ENCODE peak calls at places on chromosomes 4 and X, in six cellular contexts. N is ELR, D is tibial nerve, Z is fibroblast of the aortic adventitia, G is activated T-cell treated with anti-CD3 and anti-CD28 coated beads for 24 hours, V is astrocyte. P is an unnamed sample.

GRCh38 chrX:149521438-149521837 is 16.3 kb upstream of the IDS start:
- DNase-seq in D (no peak), Z (no peak), V (no peak), G (no peak), N (no peak), P (no peak)

GRCh38 chr4:2301221-2301642 is 39.3 kb upstream of the MXD4 start:
- DNase-seq in Z (no peak), N (no peak), G (no peak), D (no peak), V (no peak), P (no peak)

GRCh38 chr4:1187182-1187581 is 14.8 kb upstream of the SPON2 start:
- DNase-seq in Z (no peak), G (no peak), D (no peak), N (no peak), V (no peak), P (peak; percentile 14)

GRCh38 chr4:117640836-117641235 is 393.4 kb upstream of the NDST3 start:
- DNase-seq in Z (no peak), N (no peak), D (no peak), V (no peak), G (no peak), P (no peak)

GRCh38 chr4:187606581-187606980 is 389.0 kb upstream of the ZFP42 start:
- DNase-seq in N (peak; percentile 68), Z (peak; percentile 14), D (peak; percentile 25), V (peak; percentile 13), G (no peak), P (peak; percentile 71)

GRCh38 chrX:110026099-110026844 is 23.4 kb downstream of the TMEM164 start:
- DNase-seq in G (no peak), V (peak; percentile 65), N (no peak), Z (peak; percentile 40), D (no peak), P (no peak)

GRCh38 chrX:124737771-124738170 is 391.4 kb downstream of the SH2D1A start:
- DNase-seq in G (no peak), N (no peak), Z (no peak), D (no peak), V (no peak), P (no peak)

GRCh38 chr4:1374706-1375045 is 27.7 kb downstream of the UVSSA start:
- DNase-seq in D (no peak), Z (no peak), N (no peak), G (no peak), V (no peak), P (no peak)

GRCh38 chrX:137792214-137792613 is 226.3 kb downstream of the ZIC3 start:
- DNase-seq in Z (no peak), G (no peak), D (no peak), N (no peak), V (no peak), P (no peak)

GRCh38 chrX:16946971-16947562 is 609 bp downstream of the REPS2 start:
- DNase-seq in Z (no peak), G (no peak), D (no peak), V (no peak), N (no peak), P (no peak)

GRCh38 chr4:132540797-132541196 is 608.3 kb upstream of the PCDH10 start:
- DNase-seq in Z (no peak), N (no peak), V (no peak), G (no peak), D (no peak), P (no peak)

GRCh38 chr4:47490550-47490949 is 5.5 kb downstream of the ATP10D start:
- DNase-seq in G (no peak), N (peak; percentile 59), D (no peak), Z (peak; percentile 40), V (peak; percentile 31), P (peak; percentile 79)

GRCh38 chr4:2081540-2081939 is 22.4 kb downstream of the NAT8L start:
- DNase-seq in D (no peak), V (no peak), Z (no peak), N (no peak), G (no peak), P (no peak)

GRCh38 chr4:7826176-7826908 is 113.3 kb downstream of the AFAP1 start:
- DNase-seq in Z (no peak), N (no peak), V (no peak), D (no peak), G (no peak), P (no peak)

GRCh38 chrX:130106071-130106470 is 4.2 kb downstream of the ELF4 start:
- DNase-seq in Z (peak; percentile 30), G (no peak), N (no peak), D (no peak), V (no peak), P (no peak)

GRCh38 chrX:23855569-23855968 is 52.2 kb downstream of the APOO start:
- DNase-seq in D (no peak), Z (no peak), V (no peak), G (no peak), N (no peak), P (no peak)

GRCh38 chr4:86898562-86898961 is 6.3 kb upstream of the C4orf36 start:
- DNase-seq in Z (no peak), V (no peak), G (no peak), N (no peak), D (no peak), P (no peak)

GRCh38 chr4:177442623-177443155 is 452 bp upstream of the AGA start:
- DNase-seq in V (no peak), G (peak; percentile 6), Z (no peak), N (peak; percentile 10), D (peak; percentile 12), P (peak; percentile 26)

GRCh38 chrX:29024813-29025342 is 437.6 kb downstream of the IL1RAPL1 start:
- DNase-seq in N (no peak), G (no peak), V (no peak), Z (no peak), D (no peak), P (no peak)

GRCh38 chrX:4579999-4580398 is 866.5 kb upstream of the PRKX start:
- DNase-seq in Z (no peak), N (no peak), G (no peak), D (no peak), V (no peak), P (no peak)

GRCh38 chrX:138775501-138775900 is 64.0 kb upstream of the FGF13 start:
- DNase-seq in Z (peak; percentile 61), D (no peak), G (no peak), N (peak; percentile 27), V (peak; percentile 25), P (peak; percentile 46)

GRCh38 chr4:134426821-134427220 is 225.2 kb upstream of the PABPC4L start:
- DNase-seq in V (no peak), N (no peak), Z (no peak), D (no peak), G (no peak), P (no peak)

GRCh38 chr4:70183168-70183939 is 12.2 kb upstream of the ODAM start:
- DNase-seq in N (peak; percentile 64), D (no peak), Z (peak; percentile 66), G (no peak), V (peak; percentile 1), P (peak; percentile 75)

GRCh38 chr4:4857809-4858508 is 1.5 kb upstream of the MSX1 start:
- DNase-seq in V (no peak), N (no peak), Z (no peak), D (no peak), G (no peak), P (no peak)

GRCh38 chrX:357693-358471 is 28.8 kb downstream of the PPP2R3B start:
- DNase-seq in Z (no peak), D (no peak), N (peak; percentile 84), V (peak; percentile 66), G (peak; percentile 34), P (peak; percentile 48)

GRCh38 chr4:124846306-124846705 is 133.8 kb upstream of the ANKRD50 start:
- DNase-seq in N (no peak), Z (no peak), V (no peak), G (no peak), D (no peak), P (no peak)

GRCh38 chr4:69025999-69026387 is 70.3 kb upstream of the UGT2B7 start:
- DNase-seq in N (no peak), Z (no peak), D (no peak), V (no peak), G (no peak), P (no peak)

GRCh38 chr4:153234923-153235322 is 30.7 kb downstream of the TRIM2 start:
- DNase-seq in N (peak; percentile 46), Z (peak; percentile 67), G (no peak), V (peak; percentile 78), D (no peak), P (peak; percentile 46)

GRCh38 chrX:149937881-149938426 is 337 bp downstream of the EOLA2 start:
- DNase-seq in G (no peak), D (no peak), N (peak; percentile 15), Z (no peak), V (peak; percentile 6), P (no peak)

GRCh38 chr4:184473515-184474260 is 662 bp downstream of the IRF2 start:
- DNase-seq in G (peak; percentile 24), V (peak; percentile 32), Z (peak; percentile 45), D (no peak), N (peak; percentile 48), P (peak; percentile 33)

GRCh38 chr4:81142744-81143143 is 72.3 kb downstream of the PRKG2 start:
- DNase-seq in V (peak; percentile 40), N (no peak), D (peak; percentile 25), Z (peak; percentile 90), G (no peak), P (no peak)